ENCODE peak calls at places on chromosomes 7 and 10, in nine cellular contexts. O, Y, N, G, A, K, U, I and X are unnamed samples.

GRCh38 chr7:149285581-149285975 is 23.6 kb downstream of the ZNF783 start:
- DNase-seq in O (no peak), Y (no peak), N (no peak), G (peak; percentile 63), A (no peak), K (peak; percentile 32), U (no peak), I (no peak), X (no peak)

GRCh38 chr10:44320727-44321126 is 64.2 kb downstream of the CXCL12 start:
- DNase-seq in O (no peak), Y (no peak), N (no peak), G (no peak), A (no peak), K (no peak), U (no peak), I (no peak), X (no peak)

GRCh38 chr10:28202941-28203352 is 99.9 kb downstream of the MPP7 start:
- DNase-seq in O (peak; percentile 30), Y (no peak), N (no peak), G (no peak), A (peak; percentile 78), K (no peak), U (no peak), I (peak; percentile 84), X (no peak)

GRCh38 chr7:143384741-143385631 is 3.8 kb downstream of the ZYX start:
- DNase-seq in O (peak; percentile 60), Y (no peak), N (no peak), G (no peak), A (no peak), K (no peak), U (no peak), I (no peak), X (no peak)

GRCh38 chr7:135334830-135335543 is 101.3 kb downstream of the STRA8 start:
- DNase-seq in O (no peak), Y (no peak), N (no peak), G (no peak), A (peak; percentile 54), K (no peak), U (no peak), I (no peak), X (no peak)

GRCh38 chr10:60335708-60336107 is 54.0 kb downstream of the ANK3 start:
- DNase-seq in O (no peak), Y (no peak), N (no peak), G (no peak), A (no peak), K (no peak), U (peak; percentile 7), I (no peak), X (no peak)

GRCh38 chr7:118151671-118152070 is 32.3 kb upstream of the LSM8 start:
- DNase-seq in O (no peak), Y (no peak), N (no peak), G (no peak), A (no peak), K (no peak), U (no peak), I (no peak), X (no peak)

GRCh38 chr10:89481662-89482061 is 53.7 kb downstream of the SLC16A12 start:
- DNase-seq in O (no peak), Y (no peak), N (peak; percentile 88), G (no peak), A (no peak), K (no peak), U (no peak), I (peak; percentile 82), X (no peak)

GRCh38 chr7:37433166-37433565 is 15.5 kb downstream of the ELMO1 start:
- DNase-seq in O (no peak), Y (no peak), N (no peak), G (no peak), A (no peak), K (no peak), U (no peak), I (no peak), X (no peak)

GRCh38 chr7:142482899-142483658 is 225.2 kb upstream of the PRSS58 start:
- DNase-seq in O (no peak), Y (peak; percentile 40), N (no peak), G (peak; percentile 67), A (no peak), K (peak; percentile 52), U (peak; percentile 72), I (no peak), X (peak; percentile 80)

GRCh38 chr7:113085781-113086390 is 741 bp downstream of the GPR85 start:
- DNase-seq in O (no peak), Y (peak; percentile 15), N (no peak), G (peak; percentile 17), A (no peak), K (no peak), U (no peak), I (no peak), X (no peak)

GRCh38 chr7:151017953-151018420 is 6.3 kb downstream of the ATG9B start:
- DNase-seq in O (peak; percentile 57), Y (peak; percentile 86), N (no peak), G (peak; percentile 90), A (no peak), K (peak; percentile 69), U (peak; percentile 64), I (no peak), X (peak; percentile 94)

GRCh38 chr7:37353949-37354660 is 94.6 kb downstream of the ELMO1 start:
- DNase-seq in O (no peak), Y (no peak), N (no peak), G (no peak), A (no peak), K (no peak), U (no peak), I (no peak), X (no peak)

GRCh38 chr10:3668276-3668960 is 116.6 kb downstream of the KLF6 start:
- DNase-seq in O (peak; percentile 74), Y (no peak), N (peak; percentile 23), G (peak; percentile 48), A (no peak), K (peak; percentile 63), U (peak; percentile 73), I (peak; percentile 5), X (peak; percentile 24)

DNA sequence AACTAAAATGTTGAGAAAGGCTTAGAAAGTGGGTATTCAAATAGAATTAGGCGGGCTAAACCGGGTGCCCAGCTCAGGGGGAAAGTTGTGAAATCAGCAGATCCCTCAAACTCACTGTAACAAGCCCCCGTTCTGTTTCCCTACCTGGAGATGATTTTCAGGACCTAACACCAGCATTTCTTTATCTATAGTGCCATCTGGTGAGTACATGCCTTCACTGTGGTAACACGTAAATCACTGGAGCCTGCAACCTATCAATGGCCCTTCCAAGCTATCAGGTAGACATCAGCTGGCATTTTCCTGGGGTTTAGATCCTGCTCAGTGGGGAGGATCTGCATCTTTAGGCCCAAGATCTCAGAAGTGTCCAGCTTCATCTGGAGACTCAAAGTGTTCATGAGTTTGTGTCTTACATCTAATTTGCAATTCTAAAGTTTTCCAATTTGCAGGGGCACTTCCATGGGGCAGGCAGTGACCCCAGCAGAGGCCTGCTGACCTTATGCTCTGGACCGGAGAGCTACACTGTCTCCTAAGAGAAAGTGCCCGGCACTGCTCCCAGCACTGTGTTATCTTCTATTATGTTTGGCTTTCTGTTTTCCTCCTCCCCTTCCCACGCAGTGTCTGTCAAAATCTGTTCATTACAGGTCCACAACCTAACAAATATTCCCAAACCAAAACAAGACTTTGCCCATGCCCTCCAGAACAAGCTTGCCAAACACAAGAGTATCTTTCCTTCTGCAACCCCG is 132.5 kb downstream of the LSM5 start:
- DNase-seq in O (no peak), Y (no peak), N (no peak), G (peak; percentile 52), A (no peak), K (no peak), U (no peak), I (no peak), X (no peak)
- TF ChIP-seq CTCF in O (no peak), Y (peak; percentile 4), N (no peak), G (peak; percentile 51), A (no peak), K (peak; percentile 26), U (peak; percentile 36), I (no peak), X (no peak)

DNA sequence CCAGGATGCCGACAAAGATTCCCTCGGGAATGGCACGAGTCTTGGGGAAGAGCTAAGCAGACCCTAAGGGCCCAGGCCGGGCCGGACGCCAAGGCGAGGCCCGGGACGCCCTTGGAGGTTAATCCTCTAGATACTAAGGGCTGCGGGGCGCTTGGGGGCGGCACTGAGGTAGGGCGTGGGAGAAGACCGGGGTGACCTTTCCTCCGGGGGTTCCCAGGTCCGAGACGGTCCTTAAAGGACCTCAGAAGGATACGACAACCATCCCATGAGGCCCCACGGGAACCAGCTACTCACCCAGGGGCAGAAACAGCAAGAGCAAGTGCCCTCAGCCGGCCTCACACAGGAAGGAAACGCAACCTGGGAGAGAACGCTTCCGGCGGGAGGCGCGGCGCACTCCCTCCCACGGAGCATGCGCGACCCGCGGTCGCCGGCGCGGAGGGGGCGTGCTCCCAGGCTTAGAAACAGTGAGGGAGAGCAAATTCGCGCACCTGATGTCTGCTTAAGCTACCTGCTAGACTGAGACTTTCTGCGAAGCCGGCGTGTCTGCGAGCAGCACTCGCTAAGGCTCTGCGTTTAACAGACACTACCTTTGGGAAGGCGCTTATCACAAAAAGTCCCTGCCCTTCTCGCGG is at the start of gene ATAD1:
- DNase-seq in O (peak; percentile 91), Y (peak; percentile 88), N (peak; percentile 32), G (peak; percentile 89), A (peak; percentile 84), K (peak; percentile 86), U (peak; percentile 85), I (peak; percentile 43), X (peak; percentile 90)
- TF ChIP-seq CTCF in O (no peak), Y (no peak), N (peak; percentile 45), G (peak; percentile 40), A (no peak), K (peak; percentile 35), U (no peak), I (peak; percentile 29), X (no peak)

DNA sequence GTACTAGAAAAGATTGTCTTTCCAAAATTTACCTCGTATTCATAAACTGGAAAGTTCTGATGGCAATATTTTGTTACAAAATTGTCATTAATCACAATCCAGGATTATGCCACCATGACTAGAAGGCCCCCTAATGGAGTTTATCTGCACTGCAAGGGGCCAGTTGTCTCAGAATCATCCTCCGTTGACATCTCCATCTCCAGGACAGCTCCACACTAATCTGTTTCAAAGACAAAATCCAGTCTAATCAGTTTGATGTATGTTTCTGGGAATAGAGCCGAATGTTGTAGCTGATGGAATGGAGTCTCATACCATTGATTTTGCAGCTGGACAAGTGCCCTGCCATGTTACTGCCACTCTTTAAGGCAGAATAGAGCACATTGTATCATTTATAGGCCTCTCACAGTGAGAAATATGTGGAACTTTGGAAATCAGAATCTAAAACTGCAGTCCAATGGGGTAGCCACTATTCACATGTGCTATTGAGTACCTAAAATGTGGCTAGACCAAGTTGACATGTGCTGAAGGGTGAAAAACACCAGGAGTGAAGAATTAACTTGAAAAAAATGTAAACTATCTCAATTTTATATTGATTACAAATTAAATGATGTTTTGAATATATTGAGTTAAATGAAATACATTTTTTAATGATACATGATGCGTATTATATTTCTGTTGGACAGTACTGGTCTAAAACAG is 38.3 kb upstream of the TOMM7 start:
- DNase-seq in O (no peak), Y (no peak), N (no peak), G (peak; percentile 4), A (no peak), K (no peak), U (peak; percentile 52), I (no peak), X (peak; percentile 44)
- TF ChIP-seq CTCF in O (peak; percentile 37), Y (peak; percentile 21), N (peak; percentile 44), G (peak; percentile 68), A (no peak), K (peak; percentile 42), U (peak; percentile 74), I (peak; percentile 52), X (peak; percentile 73)

GRCh38 chr10:12947741-12948140 is 53.8 kb downstream of the CCDC3 start:
- DNase-seq in O (no peak), Y (no peak), N (no peak), G (no peak), A (peak; percentile 22), K (no peak), U (no peak), I (no peak), X (no peak)
- TF ChIP-seq CTCF in O (no peak), Y (no peak), N (no peak), G (no peak), A (no peak), K (no peak), U (no peak), I (no peak), X (no peak)